ENCODE peak calls at places on chromosomes 1 and 21, in ten cellular contexts. One of them, this sample, is unnamed.

GRCh38 chr1:220748091-220748934 is at the start of gene MTARC2:
- DNase-seq in Peyer's patch: peak
- DNase-seq in CD8-positive, alpha-beta memory T cell: no peak
- DNase-seq in sigmoid colon: peak
- DNase-seq in A549: peak
- DNase-seq in heart right ventricle: peak
- DNase-seq in naive thymus-derived CD4-positive, alpha-beta T cell: no peak
- DNase-seq in neuronal stem cell: peak
- DNase-seq in HepG2: peak
- DNase-seq in IMR-90: peak
- DNase-seq in this sample: peak

GRCh38 chr1:27099154-27099903 is 55.6 kb downstream of the SLC9A1 start:
- DNase-seq in naive thymus-derived CD4-positive, alpha-beta T cell: no peak
- DNase-seq in HepG2: peak
- DNase-seq in IMR-90: peak
- DNase-seq in neuronal stem cell: no peak
- DNase-seq in sigmoid colon: no peak
- DNase-seq in heart right ventricle: peak
- DNase-seq in Peyer's patch: no peak
- DNase-seq in A549: peak
- DNase-seq in CD8-positive, alpha-beta memory T cell: no peak
- DNase-seq in this sample: peak

GRCh38 chr1:94986783-94987182 is 59.9 kb upstream of the CNN3 start:
- DNase-seq in Peyer's patch: no peak
- DNase-seq in IMR-90: peak
- DNase-seq in neuronal stem cell: no peak
- DNase-seq in heart right ventricle: no peak
- DNase-seq in naive thymus-derived CD4-positive, alpha-beta T cell: no peak
- DNase-seq in HepG2: no peak
- DNase-seq in sigmoid colon: no peak
- DNase-seq in CD8-positive, alpha-beta memory T cell: no peak
- DNase-seq in A549: no peak
- DNase-seq in this sample: no peak

GRCh38 chr1:2399890-2400575 is 8.4 kb downstream of the RER1 start:
- DNase-seq in CD8-positive, alpha-beta memory T cell: no peak
- DNase-seq in heart right ventricle: no peak
- DNase-seq in HepG2: no peak
- DNase-seq in A549: no peak
- DNase-seq in neuronal stem cell: no peak
- DNase-seq in IMR-90: no peak
- DNase-seq in sigmoid colon: no peak
- DNase-seq in Peyer's patch: no peak
- DNase-seq in naive thymus-derived CD4-positive, alpha-beta T cell: no peak
- DNase-seq in this sample: no peak

GRCh38 chr1:168083456-168084325 is 53.0 kb downstream of the GPR161 start:
- DNase-seq in CD8-positive, alpha-beta memory T cell: no peak
- DNase-seq in A549: no peak
- DNase-seq in HepG2: no peak
- DNase-seq in sigmoid colon: peak
- DNase-seq in IMR-90: no peak
- DNase-seq in neuronal stem cell: no peak
- DNase-seq in Peyer's patch: no peak
- DNase-seq in heart right ventricle: no peak
- DNase-seq in naive thymus-derived CD4-positive, alpha-beta T cell: no peak
- DNase-seq in this sample: no peak

GRCh38 chr1:31702836-31703404 is 897 bp downstream of the COL16A1 start:
- DNase-seq in Peyer's patch: no peak
- DNase-seq in heart right ventricle: no peak
- DNase-seq in A549: no peak
- DNase-seq in CD8-positive, alpha-beta memory T cell: no peak
- DNase-seq in neuronal stem cell: no peak
- DNase-seq in naive thymus-derived CD4-positive, alpha-beta T cell: no peak
- DNase-seq in HepG2: no peak
- DNase-seq in IMR-90: peak
- DNase-seq in sigmoid colon: peak
- DNase-seq in this sample: no peak

GRCh38 chr1:90155721-90156487 is 161.0 kb downstream of the ZNF326 start:
- DNase-seq in sigmoid colon: no peak
- DNase-seq in IMR-90: no peak
- DNase-seq in heart right ventricle: no peak
- DNase-seq in A549: no peak
- DNase-seq in naive thymus-derived CD4-positive, alpha-beta T cell: no peak
- DNase-seq in neuronal stem cell: no peak
- DNase-seq in Peyer's patch: no peak
- DNase-seq in HepG2: no peak
- DNase-seq in CD8-positive, alpha-beta memory T cell: no peak
- DNase-seq in this sample: no peak

GRCh38 chr1:27724961-27725373 is 794 bp upstream of the FAM76A start:
- DNase-seq in heart right ventricle: peak
- DNase-seq in naive thymus-derived CD4-positive, alpha-beta T cell: no peak
- DNase-seq in A549: no peak
- DNase-seq in sigmoid colon: peak
- DNase-seq in HepG2: peak
- DNase-seq in IMR-90: no peak
- DNase-seq in neuronal stem cell: no peak
- DNase-seq in CD8-positive, alpha-beta memory T cell: no peak
- DNase-seq in Peyer's patch: no peak
- DNase-seq in this sample: no peak

GRCh38 chr1:14538335-14538734 is 60.1 kb upstream of the KAZN start:
- DNase-seq in HepG2: no peak
- DNase-seq in A549: no peak
- DNase-seq in Peyer's patch: no peak
- DNase-seq in heart right ventricle: no peak
- DNase-seq in naive thymus-derived CD4-positive, alpha-beta T cell: no peak
- DNase-seq in CD8-positive, alpha-beta memory T cell: no peak
- DNase-seq in IMR-90: no peak
- DNase-seq in neuronal stem cell: no peak
- DNase-seq in sigmoid colon: no peak
- DNase-seq in this sample: no peak

GRCh38 chr1:119713039-119713537 is 1.4 kb downstream of the PHGDH start:
- DNase-seq in heart right ventricle: no peak
- DNase-seq in Peyer's patch: no peak
- DNase-seq in neuronal stem cell: peak
- DNase-seq in A549: no peak
- DNase-seq in sigmoid colon: no peak
- DNase-seq in naive thymus-derived CD4-positive, alpha-beta T cell: no peak
- DNase-seq in HepG2: no peak
- DNase-seq in CD8-positive, alpha-beta memory T cell: no peak
- DNase-seq in IMR-90: peak
- DNase-seq in this sample: no peak

GRCh38 chr1:6257541-6258069 is 3.3 kb downstream of the GPR153 start:
- DNase-seq in naive thymus-derived CD4-positive, alpha-beta T cell: no peak
- DNase-seq in Peyer's patch: no peak
- DNase-seq in sigmoid colon: no peak
- DNase-seq in heart right ventricle: no peak
- DNase-seq in IMR-90: no peak
- DNase-seq in A549: no peak
- DNase-seq in neuronal stem cell: no peak
- DNase-seq in CD8-positive, alpha-beta memory T cell: no peak
- DNase-seq in HepG2: no peak
- DNase-seq in this sample: no peak

GRCh38 chr1:31587720-31588423 is 11.6 kb downstream of the TINAGL1 start:
- DNase-seq in IMR-90: no peak
- DNase-seq in neuronal stem cell: peak
- DNase-seq in sigmoid colon: peak
- DNase-seq in naive thymus-derived CD4-positive, alpha-beta T cell: no peak
- DNase-seq in A549: peak
- DNase-seq in HepG2: peak
- DNase-seq in CD8-positive, alpha-beta memory T cell: peak
- DNase-seq in heart right ventricle: peak
- DNase-seq in Peyer's patch: peak
- DNase-seq in this sample: no peak

GRCh38 chr1:214548988-214549387 is 2.4 kb downstream of the PTPN14 start:
- DNase-seq in A549: no peak
- DNase-seq in Peyer's patch: no peak
- DNase-seq in sigmoid colon: peak
- DNase-seq in heart right ventricle: peak
- DNase-seq in neuronal stem cell: no peak
- DNase-seq in HepG2: no peak
- DNase-seq in IMR-90: peak
- DNase-seq in naive thymus-derived CD4-positive, alpha-beta T cell: no peak
- DNase-seq in CD8-positive, alpha-beta memory T cell: no peak
- DNase-seq in this sample: no peak

GRCh38 chr1:3984586-3984985 is 84.5 kb upstream of the C1orf174 start:
- DNase-seq in CD8-positive, alpha-beta memory T cell: no peak
- DNase-seq in A549: no peak
- DNase-seq in naive thymus-derived CD4-positive, alpha-beta T cell: no peak
- DNase-seq in Peyer's patch: no peak
- DNase-seq in HepG2: no peak
- DNase-seq in sigmoid colon: no peak
- DNase-seq in heart right ventricle: no peak
- DNase-seq in IMR-90: no peak
- DNase-seq in neuronal stem cell: no peak
- DNase-seq in this sample: no peak

GRCh38 chr1:3989465-3989864 is 89.4 kb upstream of the C1orf174 start:
- DNase-seq in heart right ventricle: no peak
- DNase-seq in HepG2: no peak
- DNase-seq in neuronal stem cell: no peak
- DNase-seq in Peyer's patch: no peak
- DNase-seq in CD8-positive, alpha-beta memory T cell: no peak
- DNase-seq in naive thymus-derived CD4-positive, alpha-beta T cell: no peak
- DNase-seq in sigmoid colon: no peak
- DNase-seq in A549: no peak
- DNase-seq in IMR-90: no peak
- DNase-seq in this sample: no peak

GRCh38 chr1:3986686-3987218 is 86.7 kb upstream of the C1orf174 start:
- DNase-seq in heart right ventricle: no peak
- DNase-seq in neuronal stem cell: no peak
- DNase-seq in HepG2: no peak
- DNase-seq in sigmoid colon: no peak
- DNase-seq in A549: no peak
- DNase-seq in naive thymus-derived CD4-positive, alpha-beta T cell: no peak
- DNase-seq in CD8-positive, alpha-beta memory T cell: no peak
- DNase-seq in IMR-90: no peak
- DNase-seq in Peyer's patch: no peak
- DNase-seq in this sample: no peak

GRCh38 chr1:3988431-3988830 is 88.4 kb upstream of the C1orf174 start:
- DNase-seq in naive thymus-derived CD4-positive, alpha-beta T cell: no peak
- DNase-seq in A549: no peak
- DNase-seq in HepG2: no peak
- DNase-seq in heart right ventricle: no peak
- DNase-seq in sigmoid colon: no peak
- DNase-seq in IMR-90: no peak
- DNase-seq in Peyer's patch: no peak
- DNase-seq in neuronal stem cell: no peak
- DNase-seq in CD8-positive, alpha-beta memory T cell: no peak
- DNase-seq in this sample: no peak

DNA sequence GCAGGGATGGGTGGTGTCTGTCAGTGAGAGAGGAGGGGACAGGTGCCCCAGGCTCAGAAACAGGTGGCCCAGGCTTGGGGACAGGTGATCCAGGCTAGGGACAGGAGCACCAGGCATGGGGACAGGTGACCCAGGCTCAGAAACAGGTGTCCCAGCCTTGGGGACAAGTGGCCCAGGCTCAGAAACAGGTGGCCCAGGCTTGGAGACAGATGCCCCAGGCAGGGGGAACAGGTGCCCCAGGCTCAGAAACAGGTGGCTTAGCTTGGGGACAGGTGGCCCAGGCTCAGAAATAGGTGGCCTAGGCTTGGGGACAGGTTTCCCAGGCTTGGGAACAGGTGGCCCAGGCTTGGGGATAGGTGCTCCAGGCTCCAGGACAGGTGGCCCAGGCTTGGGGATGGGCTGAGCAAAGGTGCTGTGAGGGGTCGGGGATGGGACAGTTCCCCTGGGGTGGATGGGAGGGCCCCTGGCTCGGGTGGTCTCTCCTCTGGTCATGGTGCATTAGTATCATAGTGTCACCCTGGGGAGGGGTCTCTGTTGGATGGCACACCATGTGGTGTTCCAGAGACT is 87.7 kb upstream of the C1orf174 start:
- DNase-seq in naive thymus-derived CD4-positive, alpha-beta T cell: no peak
- DNase-seq in neuronal stem cell: no peak
- DNase-seq in Peyer's patch: no peak
- DNase-seq in HepG2: no peak
- DNase-seq in A549: no peak
- DNase-seq in IMR-90: no peak
- DNase-seq in CD8-positive, alpha-beta memory T cell: no peak
- DNase-seq in sigmoid colon: no peak
- DNase-seq in heart right ventricle: no peak
- DNase-seq in this sample: no peak
- H3K27ac ChIP-seq in naive thymus-derived CD4-positive, alpha-beta T cell: no peak
- H3K27ac ChIP-seq in neuronal stem cell: no peak
- H3K27ac ChIP-seq in Peyer's patch: no peak
- H3K27ac ChIP-seq in HepG2: no peak
- H3K27ac ChIP-seq in A549: no peak
- H3K27ac ChIP-seq in IMR-90: no peak
- H3K27ac ChIP-seq in CD8-positive, alpha-beta memory T cell: no peak
- H3K27ac ChIP-seq in sigmoid colon: no peak
- H3K27ac ChIP-seq in heart right ventricle: no peak
- H3K27ac ChIP-seq in this sample: no peak

GRCh38 chr1:159187647-159188374 is 16.4 kb downstream of the CADM3 start:
- DNase-seq in heart right ventricle: no peak
- DNase-seq in IMR-90: no peak
- DNase-seq in sigmoid colon: no peak
- DNase-seq in A549: no peak
- DNase-seq in neuronal stem cell: no peak
- DNase-seq in Peyer's patch: no peak
- DNase-seq in naive thymus-derived CD4-positive, alpha-beta T cell: no peak
- DNase-seq in HepG2: no peak
- DNase-seq in CD8-positive, alpha-beta memory T cell: no peak
- DNase-seq in this sample: no peak
- H3K4me3 ChIP-seq in heart right ventricle: peak
- H3K4me3 ChIP-seq in IMR-90: no peak
- H3K4me3 ChIP-seq in sigmoid colon: peak
- H3K4me3 ChIP-seq in A549: peak
- H3K4me3 ChIP-seq in neuronal stem cell: peak
- H3K4me3 ChIP-seq in Peyer's patch: peak
- H3K4me3 ChIP-seq in naive thymus-derived CD4-positive, alpha-beta T cell: no peak
- H3K4me3 ChIP-seq in HepG2: no peak
- H3K4me3 ChIP-seq in CD8-positive, alpha-beta memory T cell: no peak
- H3K4me3 ChIP-seq in this sample: no peak

GRCh38 chr1:191696371-191696770 is 461.9 kb upstream of the RGS18 start:
- DNase-seq in CD8-positive, alpha-beta memory T cell: no peak
- DNase-seq in neuronal stem cell: no peak
- DNase-seq in naive thymus-derived CD4-positive, alpha-beta T cell: no peak
- DNase-seq in heart right ventricle: no peak
- DNase-seq in A549: no peak
- DNase-seq in sigmoid colon: no peak
- DNase-seq in Peyer's patch: no peak
- DNase-seq in IMR-90: no peak
- DNase-seq in HepG2: no peak
- DNase-seq in this sample: no peak
- H3K27ac ChIP-seq in CD8-positive, alpha-beta memory T cell: no peak
- H3K27ac ChIP-seq in neuronal stem cell: no peak
- H3K27ac ChIP-seq in naive thymus-derived CD4-positive, alpha-beta T cell: no peak
- H3K27ac ChIP-seq in heart right ventricle: no peak
- H3K27ac ChIP-seq in A549: no peak
- H3K27ac ChIP-seq in sigmoid colon: no peak
- H3K27ac ChIP-seq in Peyer's patch: no peak
- H3K27ac ChIP-seq in IMR-90: no peak
- H3K27ac ChIP-seq in HepG2: no peak
- H3K27ac ChIP-seq in this sample: no peak

DNA sequence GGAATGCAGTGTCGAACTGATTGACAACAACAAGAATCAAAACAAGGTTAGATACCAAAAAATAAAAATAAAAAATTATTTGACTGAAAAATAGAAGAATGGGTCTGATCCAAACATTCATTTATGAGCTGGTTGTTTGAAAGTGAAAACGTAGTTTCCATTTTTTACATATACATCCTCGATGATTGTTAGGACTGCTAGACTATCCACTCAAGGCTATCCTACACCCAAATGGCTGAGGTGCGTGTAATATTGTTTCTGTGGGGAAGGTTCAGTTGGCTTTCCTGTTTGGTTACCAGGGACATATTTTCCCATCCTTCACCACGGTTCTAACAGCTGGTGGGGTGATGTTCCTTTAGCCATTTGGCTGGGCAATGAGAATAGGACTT is 66.2 kb downstream of the MAP3K7CL start:
- DNase-seq in sigmoid colon: no peak
- DNase-seq in CD8-positive, alpha-beta memory T cell: no peak
- DNase-seq in neuronal stem cell: no peak
- DNase-seq in naive thymus-derived CD4-positive, alpha-beta T cell: no peak
- DNase-seq in A549: no peak
- DNase-seq in Peyer's patch: no peak
- DNase-seq in heart right ventricle: no peak
- DNase-seq in IMR-90: peak
- DNase-seq in HepG2: no peak
- DNase-seq in this sample: no peak
- H3K4me3 ChIP-seq in sigmoid colon: no peak
- H3K4me3 ChIP-seq in CD8-positive, alpha-beta memory T cell: peak
- H3K4me3 ChIP-seq in neuronal stem cell: no peak
- H3K4me3 ChIP-seq in naive thymus-derived CD4-positive, alpha-beta T cell: peak
- H3K4me3 ChIP-seq in A549: peak
- H3K4me3 ChIP-seq in Peyer's patch: no peak
- H3K4me3 ChIP-seq in heart right ventricle: peak
- H3K4me3 ChIP-seq in IMR-90: no peak
- H3K4me3 ChIP-seq in HepG2: no peak
- H3K4me3 ChIP-seq in this sample: no peak

This sample was measured in AG04450.